ENCODE peak calls at places on chromosomes 5 and 9, in five cellular contexts. Z, T, B, H and U are unnamed samples. For H3K9me3, the result is how much of the 10 kb centered on the place peaks cover.

GRCh38 chr5:45162974-45163373 is 354.2 kb downstream of the MRPS30 start:
- DNase-seq in Z (peak), T (peak), B (no peak), H (no peak), U (no peak)

GRCh38 chr5:135571210-135571609 is 7.6 kb downstream of the CXCL14 start:
- DNase-seq in Z (no peak), T (no peak), B (no peak), H (no peak), U (no peak)

GRCh38 chr9:111301195-111301594 is 28.8 kb downstream of the OR2K2 start:
- DNase-seq in Z (no peak), T (peak), B (no peak), H (no peak), U (no peak)

GRCh38 chr9:33102551-33103210 is 26.2 kb upstream of the SMU1 start:
- DNase-seq in Z (no peak), T (no peak), B (no peak), H (no peak), U (no peak)

GRCh38 chr5:154970759-154971158 is 29.9 kb downstream of the MRPL22 start:
- DNase-seq in Z (no peak), T (peak), B (no peak), H (peak), U (no peak)

GRCh38 chr9:125126019-125126746 is 17.1 kb downstream of the SCAI start:
- DNase-seq in Z (peak), T (peak), B (peak), H (peak), U (peak)

GRCh38 chr5:141753971-141754713 is 72.1 kb upstream of the ARAP3 start:
- DNase-seq in Z (peak), T (peak), B (peak), H (peak), U (no peak)

GRCh38 chr5:14767942-14768837 is 103.4 kb downstream of the ANKH start:
- DNase-seq in Z (no peak), T (peak), B (no peak), H (no peak), U (no peak)

GRCh38 chr5:149143470-149143869 is 2.2 kb downstream of the ABLIM3 start:
- DNase-seq in Z (no peak), T (no peak), B (no peak), H (peak), U (no peak)

GRCh38 chr9:37902804-37903580 is 935 bp downstream of the SLC25A51 start:
- DNase-seq in Z (peak), T (peak), B (no peak), H (peak), U (no peak)

GRCh38 chr5:138725153-138725884 is 27.9 kb upstream of the CTNNA1 start:
- DNase-seq in Z (peak), T (peak), B (peak), H (peak), U (no peak)

GRCh38 chr5:112960316-112960715 is 16.3 kb upstream of the DCP2 start:
- DNase-seq in Z (no peak), T (no peak), B (no peak), H (no peak), U (no peak)

GRCh38 chr5:112956606-112957005 is 20.0 kb upstream of the DCP2 start:
- DNase-seq in Z (no peak), T (no peak), B (no peak), H (no peak), U (no peak)

GRCh38 chr5:112957970-112958773 is 18.4 kb upstream of the DCP2 start:
- DNase-seq in Z (peak), T (peak), B (no peak), H (peak), U (peak)

GRCh38 chr5:112957409-112957808 is 19.2 kb upstream of the DCP2 start:
- DNase-seq in Z (no peak), T (no peak), B (no peak), H (no peak), U (no peak)

DNA sequence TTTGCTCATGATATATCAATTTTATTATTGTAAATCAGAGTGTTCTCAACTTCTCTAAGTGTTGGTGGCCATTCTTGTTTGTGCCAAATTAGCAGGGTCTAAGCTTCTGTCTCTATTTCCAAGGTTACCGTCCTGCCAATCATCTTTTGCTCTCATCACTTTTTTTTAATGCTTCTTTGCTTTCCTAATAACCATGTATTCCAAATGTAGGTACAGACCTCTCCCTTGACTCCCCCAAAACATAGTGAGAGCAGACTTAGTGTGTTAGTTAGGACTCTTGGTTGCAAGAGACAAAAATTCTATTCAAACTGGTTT is 17.9 kb upstream of the DCP2 start:
- DNase-seq in Z (no peak), T (no peak), B (no peak), H (no peak), U (no peak)
- H3K27ac ChIP-seq in Z (no peak), T (no peak), B (no peak), H (no peak), U (peak)

DNA sequence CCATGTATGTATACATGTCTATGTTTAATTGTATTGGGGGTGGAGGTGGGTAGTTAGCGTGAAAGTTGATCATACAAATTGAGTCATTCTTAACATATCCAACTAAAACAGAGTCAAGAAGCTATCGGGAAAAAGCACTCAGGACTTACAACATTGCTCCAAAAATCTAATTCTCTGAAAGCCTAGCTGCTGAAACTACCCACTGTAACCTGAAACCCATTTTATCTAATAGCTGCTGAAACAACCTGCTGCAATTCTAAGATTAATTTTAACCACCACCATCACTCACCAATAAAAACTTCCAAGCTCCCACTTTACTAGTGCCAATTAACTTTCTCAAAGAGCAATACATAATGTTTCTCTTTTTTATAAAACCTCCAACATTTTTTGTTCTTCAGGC is 32.2 kb downstream of the KCNV2 start:
- DNase-seq in Z (no peak), T (no peak), B (no peak), H (no peak), U (no peak)
- TF ChIP-seq CTCF in Z (no peak), T (no peak), B (no peak), H (no peak), U (no peak)

GRCh38 chr5:1329111-1329579 is 15.8 kb downstream of the CLPTM1L start:
- DNase-seq in Z (no peak), T (no peak), B (no peak), H (no peak), U (peak)
- H3K9me3 ChIP-seq in Z (under half), T (under half), B (under half), H (under half), U (under half)

DNA sequence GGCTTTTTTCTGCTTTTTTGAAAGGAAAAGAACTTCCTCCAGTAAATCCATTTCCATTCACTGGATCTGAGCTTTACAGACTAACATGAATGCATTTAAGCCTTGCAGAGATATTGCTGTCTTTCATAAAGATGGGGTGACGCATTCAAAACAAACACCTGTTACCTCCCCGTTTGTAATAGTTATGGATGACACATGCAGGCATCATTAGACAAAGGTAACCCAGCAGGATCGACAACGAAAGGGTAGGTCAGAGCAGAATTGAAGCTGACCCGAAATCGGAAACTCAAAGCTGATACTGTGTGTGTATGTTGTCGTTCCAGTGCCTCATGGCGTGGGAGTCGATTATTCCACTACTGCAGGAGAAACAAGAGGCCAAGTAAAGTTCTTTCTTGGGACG is 22.2 kb downstream of the SLC46A2 start:
- DNase-seq in Z (no peak), T (no peak), B (no peak), H (no peak), U (no peak)
- H3K27ac ChIP-seq in Z (peak), T (peak), B (no peak), H (no peak), U (peak)